ENCODE peak calls at places on chromosome X, in seven cellular contexts. E is K562, Z is fibroblast of lung, G is pancreas, Y is heart right ventricle, K is transverse colon, Q is MM.1S. N is an unnamed sample.

GRCh38 chrX:69152398-69152797 is 12.9 kb downstream of the PJA1 start:
- DNase-seq in E (no peak), G (no peak), K (peak; percentile 43), Q (no peak), Z (no peak), Y (no peak), N (no peak)

GRCh38 chrX:105894721-105895120 is 72.4 kb downstream of the NRK start:
- DNase-seq in Z (peak; percentile 5), E (no peak), K (no peak), Q (no peak), G (no peak), Y (no peak), N (no peak)

GRCh38 chrX:136250191-136251041 is 784 bp downstream of the MAP7D3 start:
- DNase-seq in Q (no peak), G (no peak), Y (no peak), E (no peak), K (no peak), Z (peak; percentile 32), N (no peak)

GRCh38 chrX:105765691-105766090 is 56.6 kb upstream of the NRK start:
- DNase-seq in Y (no peak), K (no peak), G (no peak), Z (no peak), E (no peak), Q (no peak), N (no peak)

GRCh38 chrX:112913807-112914206 is 73.2 kb upstream of the AMOT start:
- DNase-seq in Z (no peak), E (no peak), K (no peak), Y (no peak), Q (no peak), G (no peak), N (no peak)

GRCh38 chrX:38220024-38220935 is at the start of gene SRPX:
- DNase-seq in Y (peak; percentile 19), E (peak; percentile 18), Q (peak; percentile 49), K (peak; percentile 27), Z (peak; percentile 67), G (peak; percentile 56), N (peak; percentile 39)

GRCh38 chrX:1679238-1679637 is 64.4 kb downstream of the ASMT start:
- DNase-seq in Q (no peak), E (no peak), G (no peak), K (no peak), Z (no peak), Y (no peak), N (no peak)

GRCh38 chrX:19776753-19777152 is 110.6 kb downstream of the SH3KBP1 start:
- DNase-seq in Z (no peak), G (no peak), Q (peak; percentile 63), E (no peak), Y (no peak), K (no peak), N (no peak)

GRCh38 chrX:136851526-136851925 is 29.0 kb downstream of the RBMX start:
- DNase-seq in K (no peak), E (no peak), Z (no peak), Y (no peak), Q (no peak), G (no peak), N (no peak)

GRCh38 chrX:51837926-51838325 is 55.5 kb upstream of the MAGED1 start:
- DNase-seq in Y (peak; percentile 50), G (no peak), Q (no peak), K (peak; percentile 60), E (no peak), Z (peak; percentile 67), N (no peak)

GRCh38 chrX:7347465-7347864 is 199.5 kb upstream of the PUDP start:
- DNase-seq in Y (no peak), Z (no peak), Q (no peak), E (no peak), G (no peak), K (no peak), N (no peak)

GRCh38 chrX:80648023-80648422 is 161.7 kb downstream of the BRWD3 start:
- DNase-seq in Z (peak; percentile 0), Q (no peak), E (no peak), Y (no peak), G (no peak), K (no peak), N (peak; percentile 1)

GRCh38 chrX:72102760-72103159 is 29.0 kb downstream of the RTL5 start:
- DNase-seq in K (no peak), G (no peak), E (no peak), Q (no peak), Y (no peak), Z (no peak), N (no peak)

GRCh38 chrX:1322393-1322792 is 14.2 kb upstream of the IL3RA start:
- DNase-seq in Y (no peak), Q (no peak), K (no peak), E (no peak), G (no peak), Z (no peak), N (no peak)

GRCh38 chrX:120549483-120550452 is 11.0 kb downstream of the CUL4B start:
- DNase-seq in Z (peak; percentile 90), Q (no peak), E (peak; percentile 11), Y (no peak), K (no peak), G (no peak), N (peak; percentile 71)

GRCh38 chrX:107629533-107629909 is 1.2 kb downstream of the PRPS1 start:
- DNase-seq in Q (peak; percentile 11), Z (peak; percentile 38), G (no peak), K (no peak), Y (no peak), E (peak; percentile 19), N (peak; percentile 2)

GRCh38 chrX:11386812-11387211 is 93.6 kb downstream of the AMELX start:
- DNase-seq in Y (no peak), Q (no peak), G (no peak), K (no peak), E (no peak), Z (no peak), N (no peak)

GRCh38 chrX:1167466-1167865 is 45.0 kb downstream of the CRLF2 start:
- DNase-seq in Q (no peak), Y (no peak), G (no peak), K (no peak), E (no peak), Z (no peak), N (no peak)

GRCh38 chrX:20593836-20594235 is 327.1 kb upstream of the RPS6KA3 start:
- DNase-seq in G (no peak), Y (no peak), Z (no peak), E (no peak), K (no peak), Q (no peak), N (no peak)

GRCh38 chrX:130704053-130705038 is 198.7 kb downstream of the ENOX2 start:
- DNase-seq in Y (no peak), G (no peak), Z (peak; percentile 57), Q (no peak), E (no peak), K (no peak), N (no peak)

GRCh38 chrX:15849555-15849954 is 5.1 kb downstream of the AP1S2 start:
- DNase-seq in G (no peak), E (peak; percentile 11), Z (peak; percentile 39), Q (no peak), K (no peak), Y (no peak), N (no peak)

GRCh38 chrX:1418901-1419544 is 27.1 kb upstream of the SLC25A6 start:
- DNase-seq in K (no peak), Y (no peak), E (no peak), G (peak; percentile 79), Q (no peak), Z (no peak), N (no peak)

DNA sequence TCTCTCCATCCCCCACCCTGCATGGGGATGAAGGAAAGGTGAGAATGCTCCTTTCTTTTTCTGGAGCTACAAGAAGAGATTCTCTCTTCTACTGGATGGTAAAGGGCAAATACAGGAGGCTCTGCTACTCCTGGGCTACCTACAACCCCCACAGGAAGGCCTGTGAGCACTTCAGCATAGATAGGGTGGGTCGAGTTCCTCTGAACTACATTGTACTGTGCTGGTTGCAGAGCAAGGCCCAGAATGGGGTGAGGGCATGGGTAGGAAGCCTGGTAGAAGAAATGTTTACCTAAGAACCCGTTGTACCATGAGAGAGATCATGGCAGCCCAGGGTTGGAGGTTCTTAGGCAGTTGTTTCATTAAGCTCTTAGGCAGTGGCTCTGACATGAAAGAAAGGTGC is 510.4 kb downstream of the MID1IP1 start:
- DNase-seq in Z (no peak), E (no peak), K (no peak), Q (no peak), Y (no peak), G (no peak), N (no peak)
- H3K27ac ChIP-seq in Z (no peak overlapping the region), E (no peak overlapping the region), K (no peak overlapping the region), Q (no peak overlapping the region), Y (no peak overlapping the region), G (no peak overlapping the region), N (no peak overlapping the region)

GRCh38 chrX:153971124-153971631 is 440 bp downstream of the HCFC1 start:
- DNase-seq in E (peak; percentile 63), G (peak; percentile 96), Q (peak; percentile 85), Y (peak; percentile 88), Z (peak; percentile 88), K (peak; percentile 95), N (peak; percentile 71)
- H3K4me1 ChIP-seq in E (peaks cover 63% of the 10 kb centered on the region), G (peaks cover 14% of the 10 kb centered on the region), Q (peaks cover 21% of the 10 kb centered on the region), Y (peaks cover 52% of the 10 kb centered on the region), Z (peaks cover 21% of the 10 kb centered on the region), K (peaks cover 53% of the 10 kb centered on the region), N (no peaks in the 10 kb centered on the region)

GRCh38 chrX:40177942-40178715 is 80.4 kb upstream of the BCOR start:
- DNase-seq in G (no peak), Z (no peak), Q (no peak), E (no peak), Y (no peak), K (no peak), N (no peak)

GRCh38 chrX:40177489-40177888 is 79.7 kb upstream of the BCOR start:
- DNase-seq in Z (no peak), G (no peak), Y (no peak), Q (no peak), E (no peak), K (no peak), N (no peak)

GRCh38 chrX:40176256-40176978 is 78.7 kb upstream of the BCOR start:
- DNase-seq in G (peak; percentile 85), Z (no peak), Y (peak; percentile 80), E (peak; percentile 82), K (peak; percentile 78), Q (peak; percentile 53), N (no peak)

GRCh38 chrX:40175416-40176255 is 77.9 kb upstream of the BCOR start:
- DNase-seq in Z (peak; percentile 45), G (peak; percentile 81), K (peak; percentile 80), Q (peak; percentile 77), E (peak; percentile 56), Y (peak; percentile 77), N (no peak)

DNA sequence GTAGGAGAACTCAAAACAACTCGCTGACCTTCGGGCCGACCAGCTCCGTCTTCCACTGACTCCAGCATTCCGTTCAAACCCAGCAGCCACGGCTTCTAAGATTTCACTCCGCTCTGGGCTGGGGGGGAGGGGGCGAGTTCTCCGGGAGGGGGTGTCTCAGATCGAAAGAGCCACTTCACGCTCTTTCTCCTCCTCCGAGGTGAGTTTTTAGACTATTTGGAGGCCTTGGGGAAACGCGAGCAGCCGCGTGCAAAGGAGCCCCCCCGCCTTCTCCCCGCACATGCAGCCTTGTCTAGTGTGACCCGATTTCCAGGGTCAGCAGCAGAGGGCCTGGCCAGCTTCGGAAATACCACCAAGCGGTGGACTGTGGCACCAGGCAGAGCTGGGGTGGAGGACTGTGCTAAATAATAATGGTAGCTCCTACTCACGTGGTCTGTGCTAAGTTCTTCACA is 79.2 kb upstream of the BCOR start:
- DNase-seq in Z (no peak), Y (peak; percentile 28), Q (peak; percentile 42), K (no peak), G (no peak), E (no peak), N (no peak)
- H3K27ac ChIP-seq in Z (no peak overlapping the region), Y (peak overlapping the region; percentile 90), Q (peak overlapping the region; percentile 95), K (peak overlapping the region; percentile 99), G (peak overlapping the region; percentile 82), E (peak overlapping the region; percentile 99), N (no peak overlapping the region)

GRCh38 chrX:47918274-47918673 is 81.6 kb downstream of the ZNF81 start:
- DNase-seq in Q (no peak), E (no peak), Z (no peak), K (no peak), Y (no peak), G (no peak), N (no peak)
- H3K4me1 ChIP-seq in Q (no peaks in the 10 kb centered on the region), E (no peaks in the 10 kb centered on the region), Z (no peaks in the 10 kb centered on the region), K (no peaks in the 10 kb centered on the region), Y (no peaks in the 10 kb centered on the region), G (no peaks in the 10 kb centered on the region), N (no peaks in the 10 kb centered on the region)

N was measured in foreskin keratinocyte.